ENCODE peak calls at places on chromosomes 4 and X, in five cellular contexts. One of them, this sample, is unnamed.

GRCh38 chr4:1402516-1403101 is 3.6 kb downstream of the NKX1-1 start:
- DNase-seq in Panc1: no peak
- DNase-seq in colonic mucosa: no peak
- DNase-seq in mesothelial cell of epicardium: peak; percentile 32
- DNase-seq in neural progenitor cell: no peak
- DNase-seq in this sample: no peak

GRCh38 chr4:118337954-118338353 is 14.8 kb downstream of the PRSS12 start:
- DNase-seq in colonic mucosa: no peak
- DNase-seq in neural progenitor cell: no peak
- DNase-seq in Panc1: no peak
- DNase-seq in mesothelial cell of epicardium: no peak
- DNase-seq in this sample: no peak

GRCh38 chrX:132023896-132024386 is 839 bp downstream of the STK26 start:
- DNase-seq in neural progenitor cell: peak; percentile 49
- DNase-seq in mesothelial cell of epicardium: no peak
- DNase-seq in Panc1: no peak
- DNase-seq in colonic mucosa: peak; percentile 43
- DNase-seq in this sample: no peak

GRCh38 chrX:49230500-49231232 is 2.5 kb downstream of the CACNA1F start:
- DNase-seq in Panc1: no peak
- DNase-seq in colonic mucosa: peak; percentile 88
- DNase-seq in mesothelial cell of epicardium: no peak
- DNase-seq in neural progenitor cell: peak; percentile 72
- DNase-seq in this sample: peak; percentile 54

GRCh38 chr4:171117457-171117856 is 695.7 kb upstream of the GALNTL6 start:
- DNase-seq in colonic mucosa: no peak
- DNase-seq in neural progenitor cell: no peak
- DNase-seq in Panc1: no peak
- DNase-seq in mesothelial cell of epicardium: no peak
- DNase-seq in this sample: no peak

GRCh38 chr4:150828159-150828558 is 186.9 kb downstream of the LRBA start:
- DNase-seq in colonic mucosa: no peak
- DNase-seq in neural progenitor cell: no peak
- DNase-seq in Panc1: no peak
- DNase-seq in mesothelial cell of epicardium: no peak
- DNase-seq in this sample: no peak

GRCh38 chrX:21740329-21741274 is 17.3 kb downstream of the SMPX start:
- DNase-seq in mesothelial cell of epicardium: no peak
- DNase-seq in neural progenitor cell: peak; percentile 2
- DNase-seq in Panc1: no peak
- DNase-seq in colonic mucosa: peak; percentile 27
- DNase-seq in this sample: no peak

GRCh38 chrX:39158801-39159657 is 357.8 kb downstream of the MID1IP1 start:
- DNase-seq in neural progenitor cell: no peak
- DNase-seq in mesothelial cell of epicardium: no peak
- DNase-seq in colonic mucosa: no peak
- DNase-seq in Panc1: no peak
- DNase-seq in this sample: no peak

GRCh38 chrX:125090046-125090445 is 229.6 kb upstream of the TEX13C start:
- DNase-seq in colonic mucosa: no peak
- DNase-seq in neural progenitor cell: no peak
- DNase-seq in mesothelial cell of epicardium: no peak
- DNase-seq in Panc1: no peak
- DNase-seq in this sample: no peak

GRCh38 chrX:133677123-133678063 is 262.1 kb upstream of the GPC4 start:
- DNase-seq in colonic mucosa: no peak
- DNase-seq in mesothelial cell of epicardium: no peak
- DNase-seq in neural progenitor cell: no peak
- DNase-seq in Panc1: no peak
- DNase-seq in this sample: no peak

GRCh38 chr4:100935090-100935489 is 412.2 kb downstream of the PPP3CA start:
- DNase-seq in neural progenitor cell: no peak
- DNase-seq in colonic mucosa: no peak
- DNase-seq in mesothelial cell of epicardium: no peak
- DNase-seq in Panc1: no peak
- DNase-seq in this sample: no peak

GRCh38 chrX:131987252-131987651 is 35.9 kb upstream of the STK26 start:
- DNase-seq in colonic mucosa: no peak
- DNase-seq in neural progenitor cell: no peak
- DNase-seq in Panc1: no peak
- DNase-seq in mesothelial cell of epicardium: no peak
- DNase-seq in this sample: no peak

GRCh38 chrX:38347136-38347535 is 5.3 kb upstream of the OTC start:
- DNase-seq in colonic mucosa: no peak
- DNase-seq in mesothelial cell of epicardium: no peak
- DNase-seq in Panc1: no peak
- DNase-seq in neural progenitor cell: no peak
- DNase-seq in this sample: no peak

GRCh38 chrX:43436497-43436896 is 219.6 kb upstream of the MAOA start:
- DNase-seq in Panc1: no peak
- DNase-seq in colonic mucosa: no peak
- DNase-seq in neural progenitor cell: no peak
- DNase-seq in mesothelial cell of epicardium: no peak
- DNase-seq in this sample: no peak

GRCh38 chrX:118823263-118824172 is at the start of gene ZCCHC12:
- DNase-seq in mesothelial cell of epicardium: peak; percentile 64
- DNase-seq in colonic mucosa: no peak
- DNase-seq in neural progenitor cell: peak; percentile 91
- DNase-seq in Panc1: no peak
- DNase-seq in this sample: peak; percentile 32

GRCh38 chr4:37803348-37803973 is 23.0 kb upstream of the PGM2 start:
- DNase-seq in mesothelial cell of epicardium: no peak
- DNase-seq in colonic mucosa: no peak
- DNase-seq in Panc1: no peak
- DNase-seq in neural progenitor cell: peak; percentile 27
- DNase-seq in this sample: no peak
- TF ChIP-seq CTCF in mesothelial cell of epicardium: peak; percentile 51
- TF ChIP-seq CTCF in colonic mucosa: peak; percentile 56
- TF ChIP-seq CTCF in Panc1: peak; percentile 50
- TF ChIP-seq CTCF in neural progenitor cell: peak; percentile 66
- TF ChIP-seq CTCF in this sample: no peak

DNA sequence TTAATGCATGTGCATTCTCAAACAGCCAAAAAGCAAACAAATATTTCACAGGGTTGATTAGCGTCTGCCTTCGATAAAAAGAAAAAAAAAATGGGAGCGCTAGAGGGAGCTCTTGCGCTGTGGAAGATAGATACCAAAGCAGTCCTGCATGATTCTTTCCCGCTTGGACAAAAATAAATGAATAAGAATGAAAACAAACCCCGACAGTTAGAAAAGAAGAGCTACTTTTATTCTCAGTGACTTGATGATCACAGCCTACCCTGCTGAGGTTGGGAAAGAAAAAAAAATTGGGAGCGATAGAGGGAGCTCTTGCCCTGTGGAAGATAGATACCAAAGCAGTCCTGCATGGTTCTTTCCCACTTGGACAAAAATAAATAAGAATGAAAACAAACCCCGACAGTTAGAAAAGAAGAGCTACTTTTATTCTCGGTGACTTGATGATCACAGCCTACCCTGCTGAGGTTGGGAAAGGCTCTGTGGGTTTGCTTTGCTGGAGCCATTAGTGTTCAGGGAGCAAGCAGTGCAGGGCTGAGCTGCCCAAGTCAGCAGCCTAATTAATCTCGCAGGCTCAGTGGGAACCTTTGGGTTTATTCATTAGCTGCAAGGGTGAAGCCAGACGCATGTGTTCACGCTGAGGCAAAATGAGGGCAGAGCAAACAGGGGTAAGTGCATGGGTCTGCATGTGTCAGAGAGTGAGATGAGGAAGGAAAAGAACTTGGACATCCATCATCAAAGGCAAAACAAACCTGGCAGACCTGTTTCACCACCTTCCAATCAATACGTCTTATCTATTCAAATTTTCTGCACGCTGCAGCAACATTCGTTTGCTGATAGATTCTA is 249.3 kb upstream of the PRKX start:
- DNase-seq in mesothelial cell of epicardium: no peak
- DNase-seq in neural progenitor cell: peak; percentile 68
- DNase-seq in colonic mucosa: no peak
- DNase-seq in Panc1: peak; percentile 1
- DNase-seq in this sample: no peak
- TF ChIP-seq CTCF in mesothelial cell of epicardium: peak; percentile 72
- TF ChIP-seq CTCF in neural progenitor cell: peak; percentile 83
- TF ChIP-seq CTCF in colonic mucosa: no peak
- TF ChIP-seq CTCF in Panc1: peak; percentile 72
- TF ChIP-seq CTCF in this sample: no peak

DNA sequence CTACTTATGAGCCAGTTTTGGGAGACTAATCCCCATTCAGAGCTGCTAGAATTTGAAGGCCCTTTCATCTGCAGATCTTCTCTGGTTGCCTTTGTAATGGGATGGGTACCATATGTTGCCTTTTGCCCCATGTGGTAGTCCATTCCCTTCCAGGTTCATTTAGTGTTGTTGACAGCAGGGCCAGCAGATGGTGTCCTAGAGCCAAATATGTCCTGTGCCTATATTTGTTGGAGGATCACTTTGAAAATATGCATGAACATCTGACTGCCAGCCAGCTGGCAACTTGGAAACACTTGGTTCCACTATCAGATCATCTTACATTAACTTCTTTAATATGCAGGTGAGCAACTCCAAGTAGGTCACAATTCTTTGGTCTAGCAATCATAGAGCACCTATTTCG is 30.4 kb downstream of the CFAP299 start:
- DNase-seq in Panc1: no peak
- DNase-seq in colonic mucosa: peak; percentile 58
- DNase-seq in mesothelial cell of epicardium: peak; percentile 64
- DNase-seq in neural progenitor cell: peak; percentile 50
- DNase-seq in this sample: no peak
- TF ChIP-seq CTCF in Panc1: peak; percentile 71
- TF ChIP-seq CTCF in colonic mucosa: peak; percentile 57
- TF ChIP-seq CTCF in mesothelial cell of epicardium: peak; percentile 48
- TF ChIP-seq CTCF in neural progenitor cell: peak; percentile 71
- TF ChIP-seq CTCF in this sample: no peak

GRCh38 chrX:53284684-53285447 is 3.5 kb upstream of the IQSEC2 start:
- DNase-seq in mesothelial cell of epicardium: peak; percentile 60
- DNase-seq in colonic mucosa: peak; percentile 73
- DNase-seq in Panc1: no peak
- DNase-seq in neural progenitor cell: peak; percentile 71
- DNase-seq in this sample: peak; percentile 25
- TF ChIP-seq CTCF in mesothelial cell of epicardium: peak; percentile 70
- TF ChIP-seq CTCF in colonic mucosa: peak; percentile 91
- TF ChIP-seq CTCF in Panc1: peak; percentile 89
- TF ChIP-seq CTCF in neural progenitor cell: peak; percentile 73
- TF ChIP-seq CTCF in this sample: no peak

GRCh38 chr4:13860126-13860525 is 232.6 kb upstream of the BOD1L1 start:
- DNase-seq in Panc1: no peak
- DNase-seq in neural progenitor cell: peak; percentile 42
- DNase-seq in colonic mucosa: no peak
- DNase-seq in mesothelial cell of epicardium: no peak
- DNase-seq in this sample: no peak
- TF ChIP-seq CTCF in Panc1: no peak
- TF ChIP-seq CTCF in neural progenitor cell: peak; percentile 52
- TF ChIP-seq CTCF in colonic mucosa: no peak
- TF ChIP-seq CTCF in mesothelial cell of epicardium: no peak
- TF ChIP-seq CTCF in this sample: no peak

GRCh38 chrX:87160435-87161010 is 357.1 kb upstream of the KLHL4 start:
- DNase-seq in colonic mucosa: no peak
- DNase-seq in mesothelial cell of epicardium: no peak
- DNase-seq in neural progenitor cell: no peak
- DNase-seq in Panc1: no peak
- DNase-seq in this sample: no peak
- TF ChIP-seq CTCF in colonic mucosa: no peak
- TF ChIP-seq CTCF in mesothelial cell of epicardium: no peak
- TF ChIP-seq CTCF in neural progenitor cell: peak; percentile 22
- TF ChIP-seq CTCF in Panc1: no peak
- TF ChIP-seq CTCF in this sample: no peak

This sample was measured in activated B cell treated with CpG ODN at 0.5 μM for 24 hours.